ENCODE peak calls at places on chromosomes 3 and 15, in four cellular contexts. E is PC-3, A is A549, N is endodermal cell. F is an unnamed sample. For H3K4me1, the result is how much of the 10 kb centered on the place peaks cover.

GRCh38 chr15:67093146-67093874 is 27.9 kb downstream of the SMAD3 start:
- DNase-seq in E (no peak), A (no peak), N (no peak), F (peak)

GRCh38 chr3:31981206-31982181 is at the start of the genes OSBPL10 and ZNF860:
- DNase-seq in E (peak), A (peak), N (peak), F (peak)

GRCh38 chr3:187765342-187765741 is 20.1 kb upstream of the BCL6 start:
- DNase-seq in E (peak), A (no peak), N (no peak), F (no peak)

GRCh38 chr15:71373917-71374316 is 258.6 kb downstream of the THSD4 start:
- DNase-seq in E (no peak), A (no peak), N (no peak), F (no peak)

GRCh38 chr3:40613306-40613705 is 88.5 kb downstream of the ZNF621 start:
- DNase-seq in E (no peak), A (no peak), N (no peak), F (no peak)

GRCh38 chr15:33547876-33548275 is 237.1 kb downstream of the RYR3 start:
- DNase-seq in E (peak), A (peak), N (peak), F (no peak)

GRCh38 chr3:130354430-130354829 is 9.0 kb downstream of the COL6A5 start:
- DNase-seq in E (no peak), A (no peak), N (no peak), F (no peak)

GRCh38 chr3:82520846-82521245 is 759.4 kb upstream of the GBE1 start:
- DNase-seq in E (no peak), A (no peak), N (no peak), F (no peak)

GRCh38 chr3:84893211-84893610 is 65.6 kb upstream of the CADM2 start:
- DNase-seq in E (no peak), A (no peak), N (no peak), F (no peak)

GRCh38 chr15:29883126-29883525 is 60.9 kb upstream of the TJP1 start:
- DNase-seq in E (no peak), A (no peak), N (peak), F (no peak)

GRCh38 chr3:158244274-158244673 is 134.4 kb downstream of the RSRC1 start:
- DNase-seq in E (no peak), A (no peak), N (no peak), F (no peak)

GRCh38 chr3:81914254-81914653 is 152.8 kb upstream of the GBE1 start:
- DNase-seq in E (no peak), A (no peak), N (no peak), F (no peak)

GRCh38 chr3:129435367-129435766 is 4.4 kb downstream of the MBD4 start:
- DNase-seq in E (no peak), A (no peak), N (no peak), F (no peak)

GRCh38 chr3:97425002-97425401 is 339.6 kb upstream of the ARL6 start:
- DNase-seq in E (no peak), A (no peak), N (no peak), F (no peak)

GRCh38 chr3:11651900-11652299 is 8.2 kb upstream of the VGLL4 start:
- DNase-seq in E (peak), A (no peak), N (no peak), F (no peak)

GRCh38 chr15:75213768-75214221 is 12.1 kb downstream of the C15orf39 start:
- DNase-seq in E (no peak), A (no peak), N (no peak), F (no peak)

GRCh38 chr3:154427685-154428291 is 2.2 kb downstream of the GPR149 start:
- DNase-seq in E (no peak), A (no peak), N (peak), F (no peak)

GRCh38 chr3:127443581-127444375 is 146.8 kb downstream of the TPRA1 start:
- DNase-seq in E (no peak), A (no peak), N (peak), F (no peak)

GRCh38 chr3:128069271-128069670 is 17.0 kb downstream of the SEC61A1 start:
- DNase-seq in E (no peak), A (no peak), N (peak), F (no peak)

GRCh38 chr3:31960793-31961431 is 20.1 kb downstream of the OSBPL10 start:
- DNase-seq in E (peak), A (peak), N (peak), F (no peak)

GRCh38 chr3:99128740-99129505 is 227.4 kb upstream of the DCBLD2 start:
- DNase-seq in E (peak), A (peak), N (no peak), F (no peak)

GRCh38 chr15:80207887-80208286 is 44.1 kb downstream of the CTXND1 start:
- DNase-seq in E (no peak), A (peak), N (no peak), F (no peak)

GRCh38 chr15:49456166-49456565 is 33.1 kb downstream of the FGF7 start:
- DNase-seq in E (no peak), A (no peak), N (no peak), F (no peak)

GRCh38 chr15:77396692-77397091 is 23.2 kb downstream of the PEAK1 start:
- DNase-seq in E (no peak), A (no peak), N (no peak), F (no peak)

GRCh38 chr3:176521531-176522175 is 675.6 kb downstream of the TBL1XR1 start:
- DNase-seq in E (no peak), A (no peak), N (peak), F (no peak)

GRCh38 chr3:72004749-72005292 is 219.9 kb upstream of the PROK2 start:
- DNase-seq in E (no peak), A (no peak), N (no peak), F (no peak)

DNA sequence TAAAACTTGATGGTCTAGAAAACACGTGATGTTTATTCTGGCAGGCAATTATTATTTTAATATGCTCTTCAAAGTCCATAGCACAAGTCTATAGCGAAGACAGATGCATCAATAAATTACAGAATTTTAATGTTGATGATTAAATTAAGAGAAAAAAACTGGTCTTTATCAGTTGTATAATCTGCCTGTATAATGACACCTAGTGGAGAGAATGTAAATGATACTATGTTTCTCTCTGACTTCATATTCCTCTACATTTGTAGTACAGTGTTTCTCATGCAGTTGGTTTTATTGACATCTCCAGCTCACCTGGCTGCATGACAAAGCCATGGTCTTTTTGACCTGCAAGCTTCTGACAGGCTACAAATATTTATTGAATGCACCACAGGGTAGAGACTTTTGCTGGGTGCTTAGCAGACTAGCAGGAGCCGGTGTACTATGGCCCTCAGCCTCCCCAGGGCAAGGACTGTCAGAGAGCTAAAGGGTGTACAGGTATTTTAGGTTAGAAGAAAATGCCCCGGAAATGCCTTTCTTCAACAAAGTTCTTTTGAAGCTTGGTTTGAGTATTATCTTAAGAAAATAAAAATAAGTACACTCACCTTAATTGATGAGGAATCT is 289.9 kb downstream of the GAP43 start:
- DNase-seq in E (peak), A (no peak), N (no peak), F (no peak)
- TF ChIP-seq CTCF in E (peak), A (peak), N (peak), F (no peak)

GRCh38 chr15:59222106-59222505 is 15.5 kb downstream of the LDHAL6B start:
- DNase-seq in E (peak), A (no peak), N (no peak), F (no peak)
- H3K4me1 ChIP-seq in E (under half), A (under half), N (under half), F (under half)

DNA sequence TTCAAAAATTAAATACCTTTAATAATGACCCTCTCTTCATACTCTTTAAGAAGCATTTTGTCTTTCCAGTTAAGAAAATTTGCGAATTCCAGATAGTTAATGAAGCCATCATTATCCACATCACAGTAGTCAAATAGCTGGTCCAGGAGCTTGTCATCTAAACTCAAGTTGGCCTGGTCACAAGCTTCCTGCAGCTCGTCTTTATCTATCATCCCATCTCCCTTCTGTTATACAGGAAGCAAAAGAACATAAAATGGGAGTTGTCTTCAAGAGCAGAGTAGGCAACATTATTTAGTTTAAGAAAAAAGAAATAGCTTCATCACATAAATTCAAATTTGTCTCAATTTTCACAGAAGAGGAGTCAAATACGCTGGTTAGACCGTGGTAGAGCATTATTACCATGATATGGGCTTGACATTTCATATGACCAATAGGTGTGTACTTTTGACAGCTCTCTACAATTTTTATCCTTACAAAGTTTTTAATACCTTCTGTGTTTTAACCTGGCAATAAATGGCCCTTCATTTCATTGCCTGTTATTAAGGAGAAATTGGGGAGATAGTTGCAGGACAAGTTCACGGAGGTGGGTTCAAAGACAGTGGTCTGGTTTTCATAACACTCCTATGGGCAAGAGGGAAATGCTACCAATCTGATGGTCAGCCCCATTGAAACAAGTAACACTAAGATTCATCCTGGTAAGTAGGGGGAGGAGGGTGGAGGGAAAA is 45.4 kb downstream of the EFHB start:
- DNase-seq in E (peak), A (peak), N (no peak), F (no peak)
- H3K4me3 ChIP-seq in E (peak), A (peak), N (no peak), F (no peak)

DNA sequence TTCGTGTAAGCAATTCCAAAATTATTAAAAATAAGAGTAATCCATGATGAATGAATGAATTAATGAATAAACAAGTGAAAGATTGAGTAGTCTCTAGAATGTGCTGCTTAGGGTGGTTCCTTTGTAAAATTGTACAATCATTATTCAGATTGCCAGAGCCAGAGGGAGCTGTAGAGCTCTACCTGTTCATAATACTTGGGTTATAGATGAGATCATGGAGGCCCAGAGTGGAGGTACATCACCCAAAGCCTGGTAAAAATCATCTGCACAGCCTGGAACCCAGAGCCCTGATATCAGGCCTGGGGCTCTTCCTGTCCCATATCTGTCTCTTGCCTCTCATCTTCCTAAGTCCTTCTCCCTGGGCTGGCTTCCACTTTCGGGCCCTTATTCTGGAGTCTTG is 297.2 kb downstream of the RPLP1 start:
- DNase-seq in E (peak), A (peak), N (no peak), F (no peak)
- TF ChIP-seq CTCF in E (peak), A (peak), N (peak), F (no peak)

GRCh38 chr3:191087391-191087790 is 111.7 kb upstream of the OSTN start:
- DNase-seq in E (peak), A (no peak), N (no peak), F (no peak)

DNA sequence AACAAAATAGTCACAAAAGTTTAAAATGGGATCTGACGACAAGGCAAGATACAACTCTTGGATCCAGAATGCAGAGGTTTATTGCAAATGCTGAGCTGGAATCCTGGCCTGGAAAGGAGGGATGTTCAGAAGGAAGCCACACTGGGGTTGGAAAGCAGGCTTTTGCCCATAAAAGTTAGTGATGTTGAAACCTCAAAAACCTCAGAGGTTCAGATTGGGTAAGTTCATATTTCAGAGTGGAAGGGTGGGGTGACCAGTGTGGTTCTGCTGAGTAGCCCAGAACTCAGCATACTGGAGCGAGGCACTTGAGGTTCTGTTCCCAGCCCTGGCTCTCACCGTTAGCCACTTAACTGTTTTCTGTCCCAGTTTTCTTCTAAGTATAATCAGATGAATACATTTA is 114.0 kb upstream of the OSTN start:
- DNase-seq in E (peak), A (no peak), N (no peak), F (no peak)
- H3K4me1 ChIP-seq in E (under half), A (under half), N (under half), F (under half)